ENCODE peak calls at places on chromosomes 5 and 9, in nine cellular contexts. U, X, K, D, F, I, O, Q and S are unnamed samples.

GRCh38 chr9:123687246-123687721 is 242.6 kb downstream of the DENND1A start:
- DNase-seq in U (no peak), X (no peak), K (no peak), D (no peak), F (peak; percentile 31), I (no peak), O (no peak), Q (no peak), S (no peak)

GRCh38 chr9:37404590-37404989 is 17.9 kb upstream of the GRHPR start:
- DNase-seq in U (no peak), X (no peak), K (no peak), D (no peak), F (no peak), I (no peak), O (no peak), Q (no peak), S (no peak)

GRCh38 chr9:4494806-4495205 is 4.5 kb downstream of the SLC1A1 start:
- DNase-seq in U (no peak), X (no peak), K (no peak), D (no peak), F (no peak), I (no peak), O (no peak), Q (peak; percentile 23), S (no peak)

GRCh38 chr5:151627650-151628049 is 36.5 kb upstream of the FAT2 start:
- DNase-seq in U (no peak), X (no peak), K (no peak), D (no peak), F (no peak), I (no peak), O (no peak), Q (no peak), S (no peak)

GRCh38 chr9:18668944-18669343 is 195.0 kb downstream of the ADAMTSL1 start:
- DNase-seq in U (no peak), X (no peak), K (no peak), D (no peak), F (peak; percentile 32), I (no peak), O (no peak), Q (no peak), S (no peak)

GRCh38 chr5:142811840-142812557 is 41.8 kb downstream of the ARHGAP26 start:
- DNase-seq in U (no peak), X (no peak), K (no peak), D (no peak), F (no peak), I (no peak), O (no peak), Q (no peak), S (no peak)

GRCh38 chr9:113645224-113645971 is 181.9 kb downstream of the RGS3 start:
- DNase-seq in U (no peak), X (no peak), K (no peak), D (no peak), F (no peak), I (no peak), O (peak; percentile 26), Q (no peak), S (no peak)

GRCh38 chr5:38009754-38010386 is 170.0 kb upstream of the GDNF start:
- DNase-seq in U (no peak), X (no peak), K (no peak), D (no peak), F (no peak), I (no peak), O (no peak), Q (no peak), S (no peak)

GRCh38 chr5:168467755-168468280 is 18.5 kb upstream of the RARS1 start:
- DNase-seq in U (no peak), X (no peak), K (no peak), D (no peak), F (no peak), I (no peak), O (no peak), Q (no peak), S (no peak)

GRCh38 chr5:175885813-175886212 is 14.4 kb downstream of the CPLX2 start:
- DNase-seq in U (no peak), X (no peak), K (no peak), D (no peak), F (peak; percentile 46), I (no peak), O (no peak), Q (no peak), S (no peak)

GRCh38 chr5:115147052-115147451 is 22.7 kb downstream of the TRIM36 start:
- DNase-seq in U (no peak), X (no peak), K (no peak), D (no peak), F (no peak), I (no peak), O (no peak), Q (no peak), S (no peak)

GRCh38 chr5:143153332-143154119 is 250.0 kb downstream of the NR3C1 start:
- DNase-seq in U (peak; percentile 68), X (no peak), K (peak; percentile 86), D (peak; percentile 49), F (peak; percentile 55), I (no peak), O (no peak), Q (peak; percentile 20), S (no peak)

GRCh38 chr9:96067551-96068076 is 192.1 kb downstream of the ERCC6L2 start:
- DNase-seq in U (no peak), X (no peak), K (no peak), D (no peak), F (no peak), I (no peak), O (no peak), Q (no peak), S (no peak)

GRCh38 chr5:176825957-176826356 is 15.6 kb downstream of the UNC5A start:
- DNase-seq in U (peak; percentile 11), X (no peak), K (peak; percentile 4), D (no peak), F (no peak), I (no peak), O (no peak), Q (no peak), S (no peak)

GRCh38 chr5:17186271-17186670 is 31.2 kb upstream of the BASP1 start:
- DNase-seq in U (no peak), X (no peak), K (no peak), D (no peak), F (no peak), I (no peak), O (no peak), Q (no peak), S (no peak)

GRCh38 chr5:17182966-17183365 is 34.5 kb upstream of the BASP1 start:
- DNase-seq in U (no peak), X (no peak), K (no peak), D (no peak), F (no peak), I (no peak), O (no peak), Q (no peak), S (no peak)

GRCh38 chr5:17185349-17185748 is 32.1 kb upstream of the BASP1 start:
- DNase-seq in U (no peak), X (no peak), K (no peak), D (no peak), F (no peak), I (no peak), O (no peak), Q (no peak), S (no peak)

GRCh38 chr5:17185776-17186175 is 31.7 kb upstream of the BASP1 start:
- DNase-seq in U (peak; percentile 51), X (no peak), K (peak; percentile 72), D (peak; percentile 28), F (no peak), I (no peak), O (no peak), Q (peak; percentile 27), S (no peak)

DNA sequence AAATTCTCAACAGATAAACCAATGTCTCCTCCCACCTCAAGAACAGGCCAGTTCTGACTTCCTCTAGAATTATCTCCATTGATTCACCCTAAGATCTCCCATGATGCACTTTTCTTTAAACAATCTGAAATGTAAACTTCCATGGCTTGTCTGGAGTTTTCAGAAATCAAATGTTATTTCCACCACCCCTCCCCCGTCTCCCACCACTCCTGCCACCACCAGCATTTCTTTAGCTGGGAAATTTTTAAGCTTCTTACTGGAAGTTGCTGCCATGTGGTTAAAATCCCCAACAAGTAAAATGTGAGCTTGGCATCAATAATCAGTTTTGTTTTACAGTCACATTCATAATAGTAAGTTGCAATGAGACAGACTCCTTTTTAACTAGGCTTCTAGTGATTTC is 32.8 kb upstream of the BASP1 start:
- DNase-seq in U (no peak), X (no peak), K (no peak), D (no peak), F (no peak), I (no peak), O (no peak), Q (no peak), S (no peak)
- H3K4me1 ChIP-seq in U (peaks cover 6% of the 10 kb centered on the region), X (no peaks in the 10 kb centered on the region), K (peaks cover 14% of the 10 kb centered on the region), D (peaks cover under 1% of the 10 kb centered on the region), F (peaks cover 19% of the 10 kb centered on the region), I (peaks cover 55% of the 10 kb centered on the region), O (peaks cover 16% of the 10 kb centered on the region), Q (peaks cover 16% of the 10 kb centered on the region), S (peaks cover 9% of the 10 kb centered on the region)

GRCh38 chr5:66889524-66889923 is 293.3 kb downstream of the MAST4 start:
- DNase-seq in U (peak; percentile 47), X (no peak), K (no peak), D (no peak), F (no peak), I (no peak), O (no peak), Q (peak; percentile 29), S (no peak)
- TF ChIP-seq CTCF in U (no peak), X (no peak), K (no peak), D (no peak), F (no peak), I (no peak), O (no peak), Q (no peak), S (no peak)

GRCh38 chr9:74138182-74138581 is 359.0 kb upstream of the RORB start:
- DNase-seq in U (no peak), X (no peak), K (no peak), D (no peak), F (no peak), I (no peak), O (no peak), Q (no peak), S (no peak)

GRCh38 chr9:74133921-74134320 is 363.2 kb upstream of the RORB start:
- DNase-seq in U (no peak), X (no peak), K (no peak), D (no peak), F (no peak), I (no peak), O (no peak), Q (no peak), S (no peak)

DNA sequence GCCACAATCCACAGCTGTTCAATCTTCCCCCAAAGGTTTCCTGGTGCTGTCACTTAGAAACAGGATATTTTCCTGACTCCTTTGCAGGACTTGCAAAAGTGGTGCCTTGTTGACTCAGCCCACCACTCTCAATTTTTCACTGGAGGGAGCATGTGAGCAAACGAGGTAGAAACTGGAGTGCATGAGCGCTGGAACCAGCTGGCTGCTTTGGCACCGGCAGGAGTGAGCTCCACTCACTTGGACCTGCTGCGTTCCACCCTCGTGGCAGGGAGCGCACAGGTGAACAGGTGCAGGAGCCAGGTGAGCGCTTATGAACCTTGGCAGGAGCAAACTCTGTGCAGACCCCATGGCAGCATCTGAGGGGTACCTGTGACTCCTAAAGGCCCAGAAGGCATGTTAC is 364.1 kb upstream of the RORB start:
- DNase-seq in U (no peak), X (no peak), K (no peak), D (no peak), F (no peak), I (no peak), O (no peak), Q (peak; percentile 26), S (no peak)
- H3K4me3 ChIP-seq in U (no peak overlapping the region), X (no peak overlapping the region), K (no peak overlapping the region), D (no peak overlapping the region), F (no peak overlapping the region), I (no peak overlapping the region), O (no peak overlapping the region), Q (no peak overlapping the region), S (no peak overlapping the region)

GRCh38 chr9:98865284-98865683 is 57.8 kb downstream of the GALNT12 start:
- DNase-seq in U (no peak), X (no peak), K (no peak), D (no peak), F (no peak), I (no peak), O (no peak), Q (no peak), S (no peak)
- H3K4me1 ChIP-seq in U (peaks cover 74% of the 10 kb centered on the region), X (peaks cover 10% of the 10 kb centered on the region), K (peaks cover 7% of the 10 kb centered on the region), D (peaks cover 9% of the 10 kb centered on the region), F (peaks cover 39% of the 10 kb centered on the region), I (peaks cover 15% of the 10 kb centered on the region), O (peaks cover 19% of the 10 kb centered on the region), Q (peaks cover 27% of the 10 kb centered on the region), S (peaks cover 19% of the 10 kb centered on the region)